ENCODE peak calls at places on chromosomes 4 and X, in eight cellular contexts. One of them, this sample, is unnamed.

GRCh38 chr4:111283066-111283677 is 660.3 kb upstream of the PITX2 start:
- DNase-seq in NCI-H1417: peak
- DNase-seq in iris pigment epithelial cell: peak
- DNase-seq in heart right ventricle: peak
- DNase-seq in NCI-H345: peak
- DNase-seq in stimulated activated CD4-positive, alpha-beta T cell treated with anti-CD3 and anti-CD28 coated beads, Interleukin-1b, Interleukin-23, amount 100 ng/mL, for 24 hours: peak
- DNase-seq in NCI-H460: peak
- DNase-seq in lower lobe of right lung: peak
- DNase-seq in this sample: peak

GRCh38 chr4:85147481-85148076 is 181.1 kb upstream of the WDFY3 start:
- DNase-seq in lower lobe of right lung: peak
- DNase-seq in iris pigment epithelial cell: peak
- DNase-seq in NCI-H1417: peak
- DNase-seq in NCI-H345: peak
- DNase-seq in stimulated activated CD4-positive, alpha-beta T cell treated with anti-CD3 and anti-CD28 coated beads, Interleukin-1b, Interleukin-23, amount 100 ng/mL, for 24 hours: no peak
- DNase-seq in NCI-H460: peak
- DNase-seq in heart right ventricle: peak
- DNase-seq in this sample: peak

GRCh38 chr4:128393111-128393704 is 105.6 kb upstream of the PGRMC2 start:
- DNase-seq in heart right ventricle: peak
- DNase-seq in NCI-H1417: peak
- DNase-seq in NCI-H460: no peak
- DNase-seq in lower lobe of right lung: no peak
- DNase-seq in NCI-H345: peak
- DNase-seq in iris pigment epithelial cell: peak
- DNase-seq in stimulated activated CD4-positive, alpha-beta T cell treated with anti-CD3 and anti-CD28 coated beads, Interleukin-1b, Interleukin-23, amount 100 ng/mL, for 24 hours: no peak
- DNase-seq in this sample: peak

GRCh38 chrX:129590596-129590995 is 50.5 kb downstream of the OCRL start:
- DNase-seq in NCI-H345: no peak
- DNase-seq in iris pigment epithelial cell: no peak
- DNase-seq in NCI-H1417: no peak
- DNase-seq in heart right ventricle: no peak
- DNase-seq in NCI-H460: no peak
- DNase-seq in lower lobe of right lung: no peak
- DNase-seq in stimulated activated CD4-positive, alpha-beta T cell treated with anti-CD3 and anti-CD28 coated beads, Interleukin-1b, Interleukin-23, amount 100 ng/mL, for 24 hours: no peak
- DNase-seq in this sample: no peak

GRCh38 chrX:87374324-87374723 is 143.3 kb upstream of the KLHL4 start:
- DNase-seq in NCI-H345: no peak
- DNase-seq in iris pigment epithelial cell: no peak
- DNase-seq in stimulated activated CD4-positive, alpha-beta T cell treated with anti-CD3 and anti-CD28 coated beads, Interleukin-1b, Interleukin-23, amount 100 ng/mL, for 24 hours: no peak
- DNase-seq in heart right ventricle: no peak
- DNase-seq in NCI-H460: no peak
- DNase-seq in NCI-H1417: no peak
- DNase-seq in lower lobe of right lung: no peak
- DNase-seq in this sample: no peak

GRCh38 chr4:140037353-140038030 is 116.5 kb downstream of the MAML3 start:
- DNase-seq in NCI-H460: peak
- DNase-seq in NCI-H345: no peak
- DNase-seq in iris pigment epithelial cell: peak
- DNase-seq in NCI-H1417: no peak
- DNase-seq in heart right ventricle: no peak
- DNase-seq in lower lobe of right lung: no peak
- DNase-seq in stimulated activated CD4-positive, alpha-beta T cell treated with anti-CD3 and anti-CD28 coated beads, Interleukin-1b, Interleukin-23, amount 100 ng/mL, for 24 hours: no peak
- DNase-seq in this sample: peak

GRCh38 chrX:32530802-32531403 is 680.4 kb downstream of the DMD start:
- DNase-seq in heart right ventricle: no peak
- DNase-seq in iris pigment epithelial cell: peak
- DNase-seq in stimulated activated CD4-positive, alpha-beta T cell treated with anti-CD3 and anti-CD28 coated beads, Interleukin-1b, Interleukin-23, amount 100 ng/mL, for 24 hours: no peak
- DNase-seq in lower lobe of right lung: no peak
- DNase-seq in NCI-H460: peak
- DNase-seq in NCI-H345: peak
- DNase-seq in NCI-H1417: peak
- DNase-seq in this sample: peak

GRCh38 chrX:27444093-27444908 is 18.8 kb downstream of the PPP4R3C start:
- DNase-seq in stimulated activated CD4-positive, alpha-beta T cell treated with anti-CD3 and anti-CD28 coated beads, Interleukin-1b, Interleukin-23, amount 100 ng/mL, for 24 hours: no peak
- DNase-seq in iris pigment epithelial cell: peak
- DNase-seq in lower lobe of right lung: no peak
- DNase-seq in NCI-H1417: no peak
- DNase-seq in NCI-H460: no peak
- DNase-seq in heart right ventricle: no peak
- DNase-seq in NCI-H345: no peak
- DNase-seq in this sample: no peak

GRCh38 chr4:108109997-108110416 is 58.7 kb downstream of the LEF1 start:
- DNase-seq in iris pigment epithelial cell: no peak
- DNase-seq in stimulated activated CD4-positive, alpha-beta T cell treated with anti-CD3 and anti-CD28 coated beads, Interleukin-1b, Interleukin-23, amount 100 ng/mL, for 24 hours: no peak
- DNase-seq in NCI-H460: no peak
- DNase-seq in NCI-H345: no peak
- DNase-seq in lower lobe of right lung: no peak
- DNase-seq in NCI-H1417: no peak
- DNase-seq in heart right ventricle: no peak
- DNase-seq in this sample: no peak

GRCh38 chr4:83873996-83874395 is 338.1 kb downstream of the GPAT3 start:
- DNase-seq in iris pigment epithelial cell: no peak
- DNase-seq in NCI-H1417: no peak
- DNase-seq in lower lobe of right lung: no peak
- DNase-seq in heart right ventricle: no peak
- DNase-seq in stimulated activated CD4-positive, alpha-beta T cell treated with anti-CD3 and anti-CD28 coated beads, Interleukin-1b, Interleukin-23, amount 100 ng/mL, for 24 hours: no peak
- DNase-seq in NCI-H460: no peak
- DNase-seq in NCI-H345: no peak
- DNase-seq in this sample: no peak

GRCh38 chr4:139655116-139655515 is 10.5 kb upstream of the MGST2 start:
- DNase-seq in NCI-H460: peak
- DNase-seq in iris pigment epithelial cell: peak
- DNase-seq in lower lobe of right lung: no peak
- DNase-seq in NCI-H345: peak
- DNase-seq in heart right ventricle: no peak
- DNase-seq in NCI-H1417: no peak
- DNase-seq in stimulated activated CD4-positive, alpha-beta T cell treated with anti-CD3 and anti-CD28 coated beads, Interleukin-1b, Interleukin-23, amount 100 ng/mL, for 24 hours: no peak
- DNase-seq in this sample: peak

GRCh38 chr4:138034871-138035270 is 207.3 kb downstream of the SLC7A11 start:
- DNase-seq in iris pigment epithelial cell: peak
- DNase-seq in lower lobe of right lung: no peak
- DNase-seq in heart right ventricle: no peak
- DNase-seq in NCI-H1417: no peak
- DNase-seq in NCI-H345: no peak
- DNase-seq in NCI-H460: no peak
- DNase-seq in stimulated activated CD4-positive, alpha-beta T cell treated with anti-CD3 and anti-CD28 coated beads, Interleukin-1b, Interleukin-23, amount 100 ng/mL, for 24 hours: no peak
- DNase-seq in this sample: peak

GRCh38 chr4:150212927-150213326 is 134.7 kb downstream of the DCLK2 start:
- DNase-seq in NCI-H345: no peak
- DNase-seq in heart right ventricle: no peak
- DNase-seq in NCI-H460: no peak
- DNase-seq in NCI-H1417: no peak
- DNase-seq in stimulated activated CD4-positive, alpha-beta T cell treated with anti-CD3 and anti-CD28 coated beads, Interleukin-1b, Interleukin-23, amount 100 ng/mL, for 24 hours: no peak
- DNase-seq in lower lobe of right lung: no peak
- DNase-seq in iris pigment epithelial cell: no peak
- DNase-seq in this sample: no peak

GRCh38 chr4:915041-915474 is 17.1 kb downstream of the GAK start:
- DNase-seq in heart right ventricle: no peak
- DNase-seq in lower lobe of right lung: peak
- DNase-seq in stimulated activated CD4-positive, alpha-beta T cell treated with anti-CD3 and anti-CD28 coated beads, Interleukin-1b, Interleukin-23, amount 100 ng/mL, for 24 hours: no peak
- DNase-seq in NCI-H460: no peak
- DNase-seq in NCI-H345: no peak
- DNase-seq in NCI-H1417: no peak
- DNase-seq in iris pigment epithelial cell: no peak
- DNase-seq in this sample: no peak

GRCh38 chr4:173919196-173919595 is 364.3 kb downstream of the FBXO8 start:
- DNase-seq in lower lobe of right lung: no peak
- DNase-seq in stimulated activated CD4-positive, alpha-beta T cell treated with anti-CD3 and anti-CD28 coated beads, Interleukin-1b, Interleukin-23, amount 100 ng/mL, for 24 hours: no peak
- DNase-seq in heart right ventricle: no peak
- DNase-seq in NCI-H345: no peak
- DNase-seq in iris pigment epithelial cell: peak
- DNase-seq in NCI-H1417: no peak
- DNase-seq in NCI-H460: no peak
- DNase-seq in this sample: peak

GRCh38 chrX:19332983-19333382 is 10.7 kb upstream of the PDHA1 start:
- DNase-seq in lower lobe of right lung: no peak
- DNase-seq in NCI-H1417: no peak
- DNase-seq in NCI-H460: no peak
- DNase-seq in stimulated activated CD4-positive, alpha-beta T cell treated with anti-CD3 and anti-CD28 coated beads, Interleukin-1b, Interleukin-23, amount 100 ng/mL, for 24 hours: no peak
- DNase-seq in heart right ventricle: peak
- DNase-seq in iris pigment epithelial cell: peak
- DNase-seq in NCI-H345: peak
- DNase-seq in this sample: peak

GRCh38 chrX:153400146-153401132 is 711 bp downstream of the PNMA6E start:
- DNase-seq in lower lobe of right lung: peak
- DNase-seq in stimulated activated CD4-positive, alpha-beta T cell treated with anti-CD3 and anti-CD28 coated beads, Interleukin-1b, Interleukin-23, amount 100 ng/mL, for 24 hours: peak
- DNase-seq in heart right ventricle: no peak
- DNase-seq in iris pigment epithelial cell: peak
- DNase-seq in NCI-H345: no peak
- DNase-seq in NCI-H460: peak
- DNase-seq in NCI-H1417: no peak
- DNase-seq in this sample: no peak

GRCh38 chr4:110287130-110287529 is 88.7 kb upstream of the ELOVL6 start:
- DNase-seq in stimulated activated CD4-positive, alpha-beta T cell treated with anti-CD3 and anti-CD28 coated beads, Interleukin-1b, Interleukin-23, amount 100 ng/mL, for 24 hours: no peak
- DNase-seq in lower lobe of right lung: no peak
- DNase-seq in NCI-H1417: no peak
- DNase-seq in NCI-H345: no peak
- DNase-seq in iris pigment epithelial cell: peak
- DNase-seq in NCI-H460: peak
- DNase-seq in heart right ventricle: no peak
- DNase-seq in this sample: peak

GRCh38 chr4:98446499-98447375 is 185.6 kb downstream of the RAP1GDS1 start:
- DNase-seq in stimulated activated CD4-positive, alpha-beta T cell treated with anti-CD3 and anti-CD28 coated beads, Interleukin-1b, Interleukin-23, amount 100 ng/mL, for 24 hours: no peak
- DNase-seq in NCI-H460: no peak
- DNase-seq in NCI-H345: no peak
- DNase-seq in lower lobe of right lung: peak
- DNase-seq in iris pigment epithelial cell: peak
- DNase-seq in NCI-H1417: peak
- DNase-seq in heart right ventricle: no peak
- DNase-seq in this sample: peak

GRCh38 chrX:72351606-72352338 is 46.1 kb upstream of the CITED1 start:
- DNase-seq in stimulated activated CD4-positive, alpha-beta T cell treated with anti-CD3 and anti-CD28 coated beads, Interleukin-1b, Interleukin-23, amount 100 ng/mL, for 24 hours: no peak
- DNase-seq in lower lobe of right lung: no peak
- DNase-seq in NCI-H345: no peak
- DNase-seq in NCI-H460: no peak
- DNase-seq in iris pigment epithelial cell: no peak
- DNase-seq in heart right ventricle: peak
- DNase-seq in NCI-H1417: no peak
- DNase-seq in this sample: no peak

GRCh38 chr4:108433832-108434231 is 186.5 kb upstream of the RPL34 start:
- DNase-seq in stimulated activated CD4-positive, alpha-beta T cell treated with anti-CD3 and anti-CD28 coated beads, Interleukin-1b, Interleukin-23, amount 100 ng/mL, for 24 hours: no peak
- DNase-seq in heart right ventricle: no peak
- DNase-seq in NCI-H460: no peak
- DNase-seq in lower lobe of right lung: no peak
- DNase-seq in iris pigment epithelial cell: peak
- DNase-seq in NCI-H1417: no peak
- DNase-seq in NCI-H345: no peak
- DNase-seq in this sample: peak

GRCh38 chr4:69760455-69760854 is at the start of gene SULT1B1:
- DNase-seq in iris pigment epithelial cell: peak
- DNase-seq in stimulated activated CD4-positive, alpha-beta T cell treated with anti-CD3 and anti-CD28 coated beads, Interleukin-1b, Interleukin-23, amount 100 ng/mL, for 24 hours: no peak
- DNase-seq in NCI-H345: no peak
- DNase-seq in NCI-H1417: no peak
- DNase-seq in NCI-H460: no peak
- DNase-seq in lower lobe of right lung: peak
- DNase-seq in heart right ventricle: no peak
- DNase-seq in this sample: peak

GRCh38 chr4:77044458-77045124 is 31.2 kb downstream of the CCNI start:
- DNase-seq in heart right ventricle: no peak
- DNase-seq in NCI-H460: peak
- DNase-seq in NCI-H1417: peak
- DNase-seq in NCI-H345: peak
- DNase-seq in iris pigment epithelial cell: peak
- DNase-seq in stimulated activated CD4-positive, alpha-beta T cell treated with anti-CD3 and anti-CD28 coated beads, Interleukin-1b, Interleukin-23, amount 100 ng/mL, for 24 hours: no peak
- DNase-seq in lower lobe of right lung: no peak
- DNase-seq in this sample: peak

GRCh38 chr4:182530451-182530850 is 287.2 kb downstream of the TENM3 start:
- DNase-seq in NCI-H1417: no peak
- DNase-seq in heart right ventricle: no peak
- DNase-seq in stimulated activated CD4-positive, alpha-beta T cell treated with anti-CD3 and anti-CD28 coated beads, Interleukin-1b, Interleukin-23, amount 100 ng/mL, for 24 hours: no peak
- DNase-seq in lower lobe of right lung: no peak
- DNase-seq in NCI-H460: no peak
- DNase-seq in NCI-H345: no peak
- DNase-seq in iris pigment epithelial cell: no peak
- DNase-seq in this sample: no peak

GRCh38 chrX:9392445-9392844 is 72.4 kb upstream of the TBL1X start:
- DNase-seq in iris pigment epithelial cell: no peak
- DNase-seq in heart right ventricle: no peak
- DNase-seq in lower lobe of right lung: no peak
- DNase-seq in NCI-H460: no peak
- DNase-seq in stimulated activated CD4-positive, alpha-beta T cell treated with anti-CD3 and anti-CD28 coated beads, Interleukin-1b, Interleukin-23, amount 100 ng/mL, for 24 hours: no peak
- DNase-seq in NCI-H1417: no peak
- DNase-seq in NCI-H345: no peak
- DNase-seq in this sample: peak

GRCh38 chr4:76804060-76804459 is 93.9 kb downstream of the SOWAHB start:
- DNase-seq in iris pigment epithelial cell: no peak
- DNase-seq in lower lobe of right lung: no peak
- DNase-seq in stimulated activated CD4-positive, alpha-beta T cell treated with anti-CD3 and anti-CD28 coated beads, Interleukin-1b, Interleukin-23, amount 100 ng/mL, for 24 hours: no peak
- DNase-seq in NCI-H345: no peak
- DNase-seq in heart right ventricle: no peak
- DNase-seq in NCI-H460: no peak
- DNase-seq in NCI-H1417: no peak
- DNase-seq in this sample: no peak

GRCh38 chr4:56048621-56049427 is 100.1 kb downstream of the CEP135 start:
- DNase-seq in lower lobe of right lung: no peak
- DNase-seq in iris pigment epithelial cell: peak
- DNase-seq in heart right ventricle: no peak
- DNase-seq in NCI-H1417: peak
- DNase-seq in NCI-H345: peak
- DNase-seq in NCI-H460: peak
- DNase-seq in stimulated activated CD4-positive, alpha-beta T cell treated with anti-CD3 and anti-CD28 coated beads, Interleukin-1b, Interleukin-23, amount 100 ng/mL, for 24 hours: peak
- DNase-seq in this sample: peak

GRCh38 chr4:28654618-28655017 is 1794.0 kb downstream of the STIM2 start:
- DNase-seq in NCI-H460: no peak
- DNase-seq in lower lobe of right lung: no peak
- DNase-seq in stimulated activated CD4-positive, alpha-beta T cell treated with anti-CD3 and anti-CD28 coated beads, Interleukin-1b, Interleukin-23, amount 100 ng/mL, for 24 hours: no peak
- DNase-seq in NCI-H345: no peak
- DNase-seq in iris pigment epithelial cell: peak
- DNase-seq in NCI-H1417: no peak
- DNase-seq in heart right ventricle: no peak
- DNase-seq in this sample: peak

GRCh38 chr4:2800691-2801596 is 8.1 kb downstream of the SH3BP2 start:
- DNase-seq in iris pigment epithelial cell: no peak
- DNase-seq in stimulated activated CD4-positive, alpha-beta T cell treated with anti-CD3 and anti-CD28 coated beads, Interleukin-1b, Interleukin-23, amount 100 ng/mL, for 24 hours: no peak
- DNase-seq in NCI-H1417: no peak
- DNase-seq in heart right ventricle: peak
- DNase-seq in NCI-H460: no peak
- DNase-seq in NCI-H345: no peak
- DNase-seq in lower lobe of right lung: peak
- DNase-seq in this sample: peak

GRCh38 chr4:165325732-165326512 is 1.5 kb upstream of the MSMO1 start:
- DNase-seq in NCI-H460: peak
- DNase-seq in NCI-H345: no peak
- DNase-seq in lower lobe of right lung: no peak
- DNase-seq in iris pigment epithelial cell: peak
- DNase-seq in NCI-H1417: no peak
- DNase-seq in heart right ventricle: no peak
- DNase-seq in stimulated activated CD4-positive, alpha-beta T cell treated with anti-CD3 and anti-CD28 coated beads, Interleukin-1b, Interleukin-23, amount 100 ng/mL, for 24 hours: no peak
- DNase-seq in this sample: peak

GRCh38 chr4:110510955-110511544 is 35.1 kb downstream of the ENPEP start:
- DNase-seq in lower lobe of right lung: no peak
- DNase-seq in NCI-H345: peak
- DNase-seq in stimulated activated CD4-positive, alpha-beta T cell treated with anti-CD3 and anti-CD28 coated beads, Interleukin-1b, Interleukin-23, amount 100 ng/mL, for 24 hours: no peak
- DNase-seq in iris pigment epithelial cell: peak
- DNase-seq in NCI-H460: peak
- DNase-seq in heart right ventricle: no peak
- DNase-seq in NCI-H1417: peak
- DNase-seq in this sample: peak

GRCh38 chr4:152983221-152983620 is 47.1 kb downstream of the FHDC1 start:
- DNase-seq in NCI-H460: no peak
- DNase-seq in NCI-H345: no peak
- DNase-seq in iris pigment epithelial cell: no peak
- DNase-seq in NCI-H1417: no peak
- DNase-seq in heart right ventricle: no peak
- DNase-seq in stimulated activated CD4-positive, alpha-beta T cell treated with anti-CD3 and anti-CD28 coated beads, Interleukin-1b, Interleukin-23, amount 100 ng/mL, for 24 hours: no peak
- DNase-seq in lower lobe of right lung: no peak
- DNase-seq in this sample: no peak

GRCh38 chr4:94358101-94358500 is 15.5 kb upstream of the HPGDS start:
- DNase-seq in iris pigment epithelial cell: no peak
- DNase-seq in NCI-H345: no peak
- DNase-seq in heart right ventricle: no peak
- DNase-seq in NCI-H460: no peak
- DNase-seq in NCI-H1417: no peak
- DNase-seq in stimulated activated CD4-positive, alpha-beta T cell treated with anti-CD3 and anti-CD28 coated beads, Interleukin-1b, Interleukin-23, amount 100 ng/mL, for 24 hours: no peak
- DNase-seq in lower lobe of right lung: no peak
- DNase-seq in this sample: no peak

GRCh38 chrX:68693481-68694410 is 46.3 kb downstream of the STARD8 start:
- DNase-seq in NCI-H345: no peak
- DNase-seq in iris pigment epithelial cell: peak
- DNase-seq in lower lobe of right lung: peak
- DNase-seq in NCI-H460: peak
- DNase-seq in heart right ventricle: peak
- DNase-seq in NCI-H1417: no peak
- DNase-seq in stimulated activated CD4-positive, alpha-beta T cell treated with anti-CD3 and anti-CD28 coated beads, Interleukin-1b, Interleukin-23, amount 100 ng/mL, for 24 hours: no peak
- DNase-seq in this sample: peak

This sample was measured in IMR-90.